ENCODE peak calls at places on chromosomes 1 and 21, in four cellular contexts. One of them, this sample, is unnamed.

GRCh38 chr1:21823980-21824702 is 12.1 kb downstream of the LDLRAD2 start:
- DNase-seq in heart left ventricle: no peak
- DNase-seq in suprapubic skin: no peak
- DNase-seq in esophagus muscularis mucosa: no peak
- DNase-seq in this sample: no peak

GRCh38 chr21:34274001-34274400 is 89.8 kb upstream of the KCNE2 start:
- DNase-seq in heart left ventricle: no peak
- DNase-seq in suprapubic skin: no peak
- DNase-seq in esophagus muscularis mucosa: no peak
- DNase-seq in this sample: no peak

GRCh38 chr21:20425856-20426255 is 572.4 kb upstream of the NCAM2 start:
- DNase-seq in heart left ventricle: no peak
- DNase-seq in suprapubic skin: no peak
- DNase-seq in esophagus muscularis mucosa: no peak
- DNase-seq in this sample: no peak

GRCh38 chr1:59926381-59927243 is at the start of gene CYP2J2:
- DNase-seq in heart left ventricle: peak
- DNase-seq in suprapubic skin: no peak
- DNase-seq in esophagus muscularis mucosa: no peak
- DNase-seq in this sample: no peak

GRCh38 chr1:173914366-173914871 is 2.7 kb downstream of the SERPINC1 start:
- DNase-seq in heart left ventricle: no peak
- DNase-seq in suprapubic skin: no peak
- DNase-seq in esophagus muscularis mucosa: no peak
- DNase-seq in this sample: peak

GRCh38 chr1:201795066-201795465 is 33.9 kb upstream of the IPO9 start:
- DNase-seq in heart left ventricle: no peak
- DNase-seq in suprapubic skin: no peak
- DNase-seq in esophagus muscularis mucosa: no peak
- DNase-seq in this sample: no peak

GRCh38 chr1:114702699-114703098 is 7.4 kb upstream of the AMPD1 start:
- DNase-seq in heart left ventricle: no peak
- DNase-seq in suprapubic skin: no peak
- DNase-seq in esophagus muscularis mucosa: no peak
- DNase-seq in this sample: no peak

GRCh38 chr1:201774224-201774982 is 54.6 kb upstream of the IPO9 start:
- DNase-seq in heart left ventricle: no peak
- DNase-seq in suprapubic skin: no peak
- DNase-seq in esophagus muscularis mucosa: no peak
- DNase-seq in this sample: no peak

GRCh38 chr1:110293601-110294104 is 45.5 kb upstream of the RBM15 start:
- DNase-seq in heart left ventricle: no peak
- DNase-seq in suprapubic skin: no peak
- DNase-seq in esophagus muscularis mucosa: no peak
- DNase-seq in this sample: no peak

GRCh38 chr1:149844096-149844495 is 55.3 kb upstream of the BOLA1 start:
- DNase-seq in heart left ventricle: no peak
- DNase-seq in suprapubic skin: no peak
- DNase-seq in esophagus muscularis mucosa: no peak
- DNase-seq in this sample: no peak

GRCh38 chr1:149844650-149845255 is 54.6 kb upstream of the BOLA1 start:
- DNase-seq in heart left ventricle: no peak
- DNase-seq in suprapubic skin: no peak
- DNase-seq in esophagus muscularis mucosa: no peak
- DNase-seq in this sample: no peak

GRCh38 chr1:149845416-149845815 is 54.0 kb upstream of the BOLA1 start:
- DNase-seq in heart left ventricle: no peak
- DNase-seq in suprapubic skin: no peak
- DNase-seq in esophagus muscularis mucosa: no peak
- DNase-seq in this sample: no peak

GRCh38 chr1:149846042-149846441 is 53.3 kb upstream of the BOLA1 start:
- DNase-seq in heart left ventricle: no peak
- DNase-seq in suprapubic skin: no peak
- DNase-seq in esophagus muscularis mucosa: no peak
- DNase-seq in this sample: no peak

DNA sequence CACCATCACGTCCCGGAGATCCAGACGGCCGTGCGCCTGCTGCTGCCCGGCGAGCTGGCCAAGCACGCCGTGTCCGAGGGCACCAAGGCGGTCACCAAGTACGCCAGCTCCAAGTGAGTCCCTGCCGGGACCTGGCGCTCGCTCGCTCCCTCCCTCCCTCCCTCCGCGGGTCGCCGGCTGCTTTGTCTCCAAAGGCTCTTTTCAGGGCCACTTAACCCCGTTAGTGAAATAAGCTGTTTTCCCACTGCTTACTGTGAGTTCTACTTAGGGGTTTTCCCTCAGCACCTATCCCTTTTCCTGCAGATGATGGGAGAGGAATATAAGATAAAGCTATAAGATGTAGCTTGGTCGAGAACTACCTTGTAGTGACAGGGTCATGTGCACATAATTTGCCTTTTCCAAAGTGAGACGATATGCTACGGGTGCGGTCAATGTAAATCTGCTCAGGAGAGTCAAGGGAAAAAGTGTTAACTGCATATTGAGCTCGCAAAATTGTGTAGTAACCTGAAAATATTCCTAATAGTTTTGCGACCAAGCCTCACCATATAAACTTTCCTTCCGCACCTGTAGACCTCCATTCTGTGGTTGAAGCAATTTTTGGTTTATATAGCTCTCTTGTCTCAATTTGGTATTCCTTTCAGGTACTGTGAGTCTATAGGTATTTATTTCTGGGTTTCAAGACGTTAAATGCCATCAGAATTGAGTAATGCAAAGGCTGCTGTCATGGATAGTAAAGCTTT is 55.9 kb upstream of the BOLA1 start:
- DNase-seq in heart left ventricle: no peak
- DNase-seq in suprapubic skin: no peak
- DNase-seq in esophagus muscularis mucosa: no peak
- DNase-seq in this sample: no peak
- TF ChIP-seq POLR2A in heart left ventricle: no peak
- TF ChIP-seq POLR2A in suprapubic skin: no peak
- TF ChIP-seq POLR2A in esophagus muscularis mucosa: no peak
- TF ChIP-seq POLR2A in this sample: no peak

GRCh38 chr1:150282558-150282958 is 204 bp downstream of the CIART start:
- DNase-seq in heart left ventricle: no peak
- DNase-seq in suprapubic skin: peak
- DNase-seq in esophagus muscularis mucosa: no peak
- DNase-seq in this sample: no peak
- TF ChIP-seq POLR2A in heart left ventricle: no peak
- TF ChIP-seq POLR2A in suprapubic skin: no peak
- TF ChIP-seq POLR2A in esophagus muscularis mucosa: no peak
- TF ChIP-seq POLR2A in this sample: peak

DNA sequence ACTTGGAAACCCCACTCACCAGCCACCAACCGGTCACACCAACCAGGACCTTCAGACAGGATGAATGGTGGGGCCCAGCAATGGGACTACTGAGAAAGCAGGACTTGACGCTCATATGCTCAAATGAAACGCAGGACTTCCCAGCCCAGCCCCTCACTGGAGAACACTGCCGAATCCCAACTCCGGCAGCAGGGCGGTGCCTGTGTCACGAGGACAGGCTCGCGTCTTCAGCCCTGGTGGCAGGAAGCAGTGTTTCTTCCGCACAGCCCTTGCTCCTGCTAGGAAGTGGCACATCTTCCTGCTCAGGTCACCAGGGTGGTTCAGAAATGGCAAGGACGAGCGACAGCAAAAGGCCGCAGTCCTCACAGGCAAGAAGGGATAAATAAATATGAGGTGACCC is 38.9 kb downstream of the CD58 start:
- DNase-seq in heart left ventricle: no peak
- DNase-seq in suprapubic skin: no peak
- DNase-seq in esophagus muscularis mucosa: no peak
- DNase-seq in this sample: no peak
- TF ChIP-seq POLR2A in heart left ventricle: no peak
- TF ChIP-seq POLR2A in suprapubic skin: no peak
- TF ChIP-seq POLR2A in esophagus muscularis mucosa: no peak
- TF ChIP-seq POLR2A in this sample: no peak

DNA sequence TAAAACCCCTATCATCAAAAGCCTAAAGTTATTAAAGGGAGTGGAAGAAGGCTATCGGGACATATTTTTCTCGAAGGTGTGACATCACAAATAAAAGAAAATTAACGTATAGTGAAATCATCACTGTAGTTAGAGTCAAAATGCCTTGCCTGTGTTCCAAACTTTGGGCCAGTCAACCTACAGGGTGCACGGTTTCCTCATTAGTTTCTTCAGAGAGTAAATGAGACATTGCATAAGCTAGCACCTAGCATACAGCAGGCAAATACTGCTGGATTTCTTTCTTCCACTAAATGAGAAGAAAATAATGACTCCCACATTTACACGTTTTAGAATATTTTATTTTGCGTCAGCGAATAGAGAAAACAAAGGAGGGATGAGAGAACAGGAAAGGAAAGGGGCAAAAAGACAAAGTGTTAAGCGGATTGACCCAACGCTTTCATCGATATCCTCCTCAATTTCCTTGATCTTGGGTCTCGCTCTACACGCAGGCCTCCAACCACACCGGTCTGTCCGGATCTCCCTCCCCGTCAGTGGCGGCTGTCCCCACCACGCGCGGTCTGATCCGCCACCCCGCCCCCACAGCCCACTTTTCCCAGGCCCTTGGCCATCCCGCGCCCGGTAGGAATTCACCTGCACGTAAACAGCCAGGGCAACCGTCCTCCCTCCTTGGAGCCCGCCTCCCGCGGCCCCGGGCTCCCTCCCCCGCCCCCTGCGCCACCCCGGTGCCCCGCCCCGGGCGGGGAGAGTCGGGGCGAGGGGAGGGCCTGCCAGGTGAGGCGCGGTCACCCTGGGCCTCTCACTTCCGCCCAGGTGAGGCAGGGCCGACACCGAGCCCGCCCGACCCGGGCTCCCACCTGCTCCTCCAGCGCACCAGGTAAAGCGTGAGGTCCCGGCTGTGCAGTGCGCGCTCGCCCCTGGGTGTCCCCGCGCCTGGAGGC is at the start of gene PATJ:
- DNase-seq in heart left ventricle: peak
- DNase-seq in suprapubic skin: peak
- DNase-seq in esophagus muscularis mucosa: no peak
- DNase-seq in this sample: peak
- TF ChIP-seq POLR2A in heart left ventricle: no peak
- TF ChIP-seq POLR2A in suprapubic skin: no peak
- TF ChIP-seq POLR2A in esophagus muscularis mucosa: no peak
- TF ChIP-seq POLR2A in this sample: no peak

This sample was measured in H54.